ENCODE peak calls at places on chromosomes 1 and 21, in six cellular contexts. N is CMK; W is activated CD8-positive, alpha-beta memory T cell treated with anti-CD3 and anti-CD28 coated beads, Interleukin-2, amount 50 U/mL, for 4 hours; T is pancreas; J is nephron progenitor cell; L is T-helper 9 cell. C is an unnamed sample.

GRCh38 chr1:159932296-159933285 is 7.3 kb upstream of the TAGLN2 start:
- DNase-seq in N (no peak), W (no peak), T (no peak), J (no peak), L (no peak), C (no peak)

GRCh38 chr1:14742181-14742980 is 143.9 kb downstream of the KAZN start:
- DNase-seq in N (no peak), W (no peak), T (no peak), J (no peak), L (no peak), C (no peak)

GRCh38 chr1:231748744-231749143 is 122.2 kb downstream of the DISC1 start:
- DNase-seq in N (no peak), W (no peak), T (no peak), J (no peak), L (no peak), C (no peak)

GRCh38 chr1:106926748-106927582 is 129.5 kb upstream of the PRMT6 start:
- DNase-seq in N (no peak), W (no peak), T (no peak), J (no peak), L (no peak), C (no peak)

GRCh38 chr1:198534540-198535413 is 5.7 kb downstream of the ATP6V1G3 start:
- DNase-seq in N (no peak), W (no peak), T (no peak), J (no peak), L (no peak), C (no peak)

GRCh38 chr1:20168547-20169491 is 17.1 kb upstream of the UBXN10 start:
- DNase-seq in N (no peak), W (no peak), T (no peak), J (peak; percentile 25), L (no peak), C (no peak)

GRCh38 chr1:116201921-116202320 is 90.7 kb downstream of the MAB21L3 start:
- DNase-seq in N (no peak), W (no peak), T (no peak), J (no peak), L (no peak), C (no peak)

GRCh38 chr1:16367968-16368910 is 1.2 kb downstream of the SZRD1 start:
- DNase-seq in N (no peak), W (no peak), T (no peak), J (no peak), L (no peak), C (no peak)

GRCh38 chr1:27752372-27752771 is 20.6 kb upstream of the STX12 start:
- DNase-seq in N (no peak), W (no peak), T (no peak), J (no peak), L (no peak), C (no peak)

GRCh38 chr1:229229721-229230135 is 41.2 kb upstream of the RAB4A start:
- DNase-seq in N (no peak), W (no peak), T (peak; percentile 63), J (no peak), L (no peak), C (no peak)

GRCh38 chr1:29123871-29124365 is at the start of gene TMEM200B:
- DNase-seq in N (no peak), W (no peak), T (no peak), J (peak; percentile 53), L (no peak), C (no peak)

GRCh38 chr1:2279210-2279639 is 51.1 kb downstream of the SKI start:
- DNase-seq in N (peak; percentile 68), W (no peak), T (no peak), J (peak; percentile 80), L (no peak), C (no peak)

GRCh38 chr1:225494789-225495359 is 67.0 kb upstream of the LBR start:
- DNase-seq in N (no peak), W (no peak), T (no peak), J (no peak), L (no peak), C (no peak)

GRCh38 chr1:155940531-155940992 is 876 bp upstream of the RXFP4 start:
- DNase-seq in N (peak; percentile 53), W (no peak), T (peak; percentile 76), J (no peak), L (no peak), C (no peak)

GRCh38 chr1:205324781-205325180 is 3.2 kb upstream of the NUAK2 start:
- DNase-seq in N (no peak), W (no peak), T (no peak), J (no peak), L (no peak), C (no peak)

GRCh38 chr1:156140879-156141707 is 12.3 kb upstream of the SEMA4A start:
- DNase-seq in N (no peak), W (no peak), T (no peak), J (peak; percentile 87), L (no peak), C (no peak)

GRCh38 chr21:33587792-33588484 is 546 bp downstream of the DONSON start:
- DNase-seq in N (peak; percentile 30), W (no peak), T (no peak), J (peak; percentile 46), L (no peak), C (no peak)

GRCh38 chr1:147292012-147292411 is 49.5 kb downstream of the CHD1L start:
- DNase-seq in N (no peak), W (no peak), T (no peak), J (no peak), L (no peak), C (no peak)

GRCh38 chr1:9169601-9170137 is 40.8 kb upstream of the GPR157 start:
- DNase-seq in N (no peak), W (no peak), T (no peak), J (no peak), L (no peak), C (no peak)

GRCh38 chr1:246679211-246680177 is 44.7 kb upstream of the SCCPDH start:
- DNase-seq in N (no peak), W (no peak), T (no peak), J (no peak), L (no peak), C (no peak)

GRCh38 chr1:87367549-87367948 is 38.9 kb downstream of the LMO4 start:
- DNase-seq in N (no peak), W (no peak), T (no peak), J (no peak), L (no peak), C (no peak)

GRCh38 chr1:156805766-156806511 is 10.7 kb downstream of the SH2D2A start:
- DNase-seq in N (no peak), W (no peak), T (no peak), J (no peak), L (no peak), C (no peak)

GRCh38 chr1:80929868-80930508 is 870.7 kb upstream of the ADGRL2 start:
- DNase-seq in N (no peak), W (no peak), T (no peak), J (no peak), L (no peak), C (no peak)

GRCh38 chr1:172976222-172977041 is 74.3 kb downstream of the TNFSF18 start:
- DNase-seq in N (no peak), W (no peak), T (peak; percentile 82), J (no peak), L (no peak), C (no peak)

GRCh38 chr1:230226814-230227213 is 159.8 kb downstream of the GALNT2 start:
- DNase-seq in N (no peak), W (no peak), T (no peak), J (no peak), L (no peak), C (no peak)

GRCh38 chr1:14875781-14876564 is 277.5 kb downstream of the KAZN start:
- DNase-seq in N (no peak), W (no peak), T (peak; percentile 61), J (no peak), L (no peak), C (no peak)

GRCh38 chr1:75996196-75996595 is 64.0 kb upstream of the ASB17 start:
- DNase-seq in N (no peak), W (no peak), T (no peak), J (no peak), L (no peak), C (no peak)

GRCh38 chr1:42179900-42180329 is 15.4 kb upstream of the GUCA2A start:
- DNase-seq in N (no peak), W (no peak), T (no peak), J (no peak), L (no peak), C (no peak)

GRCh38 chr1:41343790-41344679 is 17.2 kb upstream of the FOXO6 start:
- DNase-seq in N (no peak), W (no peak), T (no peak), J (no peak), L (no peak), C (no peak)

GRCh38 chr1:56686171-56686570 is 41.1 kb downstream of the PRKAA2 start:
- DNase-seq in N (no peak), W (no peak), T (no peak), J (no peak), L (no peak), C (no peak)

GRCh38 chr1:206631085-206631509 is 4.2 kb upstream of the DYRK3 start:
- DNase-seq in N (peak; percentile 85), W (no peak), T (peak; percentile 59), J (peak; percentile 39), L (no peak), C (no peak)

GRCh38 chr1:174818951-174819350 is 180.8 kb upstream of the CACYBP start:
- DNase-seq in N (no peak), W (no peak), T (no peak), J (no peak), L (no peak), C (no peak)

GRCh38 chr21:45468971-45469272 is 64.0 kb downstream of the COL18A1 start:
- DNase-seq in N (no peak), W (no peak), T (no peak), J (no peak), L (no peak), C (no peak)

GRCh38 chr1:37498872-37499617 is 15.5 kb downstream of the MEAF6 start:
- DNase-seq in N (no peak), W (no peak), T (peak; percentile 40), J (no peak), L (no peak), C (no peak)

GRCh38 chr21:33332143-33332542 is 7.4 kb downstream of the IFNAR1 start:
- DNase-seq in N (no peak), W (no peak), T (no peak), J (no peak), L (no peak), C (no peak)